ENCODE peak calls at places on chromosome 22, in nine cellular contexts. F, W, Y, Q, A, P, J, G and R are unnamed samples.

GRCh38 chr22:36913431-36914382 is at the start of gene CSF2RB:
- DNase-seq in F (no peak), W (no peak), Y (no peak), Q (no peak), A (no peak), P (no peak), J (peak; percentile 24), G (no peak), R (no peak)

GRCh38 chr22:29345932-29346331 is 30.4 kb upstream of the RASL10A start:
- DNase-seq in F (no peak), W (no peak), Y (peak; percentile 22), Q (no peak), A (no peak), P (no peak), J (no peak), G (no peak), R (no peak)

GRCh38 chr22:24067587-24068376 is 56.7 kb downstream of the CABIN1 start:
- DNase-seq in F (no peak), W (no peak), Y (no peak), Q (no peak), A (no peak), P (no peak), J (no peak), G (no peak), R (no peak)

GRCh38 chr22:38109391-38110000 is 988 bp downstream of the BAIAP2L2 start:
- DNase-seq in F (no peak), W (no peak), Y (no peak), Q (peak; percentile 38), A (no peak), P (peak; percentile 7), J (no peak), G (no peak), R (peak; percentile 20)

GRCh38 chr22:49296561-49296960 is 531.1 kb downstream of the BRD1 start:
- DNase-seq in F (no peak), W (no peak), Y (no peak), Q (no peak), A (no peak), P (no peak), J (no peak), G (no peak), R (no peak)

GRCh38 chr22:40033586-40034380 is 39.0 kb downstream of the FAM83F start:
- DNase-seq in F (no peak), W (no peak), Y (no peak), Q (no peak), A (no peak), P (no peak), J (no peak), G (no peak), R (no peak)

GRCh38 chr22:41900652-41901312 is 14.1 kb downstream of the SHISA8 start:
- DNase-seq in F (no peak), W (no peak), Y (no peak), Q (no peak), A (no peak), P (no peak), J (no peak), G (no peak), R (no peak)

GRCh38 chr22:27576815-27577564 is 224.6 kb downstream of the MN1 start:
- DNase-seq in F (no peak), W (no peak), Y (peak; percentile 82), Q (no peak), A (no peak), P (no peak), J (no peak), G (peak; percentile 92), R (no peak)

GRCh38 chr22:40635008-40635939 is 1.2 kb downstream of the MRTFA start:
- DNase-seq in F (no peak), W (peak; percentile 75), Y (peak; percentile 50), Q (no peak), A (no peak), P (no peak), J (no peak), G (no peak), R (no peak)

GRCh38 chr22:41021039-41021654 is 70.0 kb downstream of the RBX1 start:
- DNase-seq in F (no peak), W (no peak), Y (no peak), Q (no peak), A (no peak), P (no peak), J (no peak), G (no peak), R (peak; percentile 10)

GRCh38 chr22:42562684-42563083 is 8.9 kb downstream of the SERHL2 start:
- DNase-seq in F (no peak), W (no peak), Y (no peak), Q (no peak), A (no peak), P (no peak), J (no peak), G (no peak), R (no peak)

GRCh38 chr22:45227645-45228400 is 12.9 kb downstream of the KIAA0930 start:
- DNase-seq in F (no peak), W (no peak), Y (no peak), Q (no peak), A (no peak), P (no peak), J (no peak), G (no peak), R (no peak)

GRCh38 chr22:43014062-43014875 is 680 bp downstream of the PACSIN2 start:
- DNase-seq in F (no peak), W (no peak), Y (peak; percentile 29), Q (no peak), A (peak; percentile 54), P (peak; percentile 37), J (peak; percentile 61), G (no peak), R (no peak)

GRCh38 chr22:22233081-22233480 is 11.5 kb upstream of the VPREB1 start:
- DNase-seq in F (no peak), W (no peak), Y (no peak), Q (no peak), A (no peak), P (no peak), J (no peak), G (no peak), R (no peak)

GRCh38 chr22:45212992-45213751 is 27.5 kb downstream of the KIAA0930 start:
- DNase-seq in F (no peak), W (peak; percentile 67), Y (peak; percentile 76), Q (no peak), A (no peak), P (no peak), J (no peak), G (peak; percentile 70), R (no peak)

GRCh38 chr22:47452184-47452583 is 689.7 kb downstream of the TBC1D22A start:
- DNase-seq in F (no peak), W (no peak), Y (no peak), Q (peak; percentile 38), A (no peak), P (no peak), J (no peak), G (no peak), R (peak; percentile 20)

GRCh38 chr22:23144926-23145906 is at the start of gene RAB36:
- DNase-seq in F (peak; percentile 76), W (peak; percentile 98), Y (peak; percentile 99), Q (peak; percentile 99), A (peak; percentile 98), P (peak; percentile 97), J (peak; percentile 89), G (peak; percentile 100), R (peak; percentile 99)

GRCh38 chr22:19687561-19688300 is 26.6 kb upstream of the SEPTIN5 start:
- DNase-seq in F (no peak), W (no peak), Y (no peak), Q (no peak), A (no peak), P (no peak), J (no peak), G (no peak), R (no peak)

GRCh38 chr22:49769691-49770315 is 57.9 kb downstream of the BRD1 start:
- DNase-seq in F (no peak), W (no peak), Y (no peak), Q (no peak), A (no peak), P (no peak), J (no peak), G (no peak), R (no peak)

GRCh38 chr22:42926768-42927167 is 69.7 kb upstream of the ARFGAP3 start:
- DNase-seq in F (no peak), W (no peak), Y (no peak), Q (no peak), A (no peak), P (no peak), J (no peak), G (no peak), R (no peak)

GRCh38 chr22:36745301-36745995 is 30.5 kb downstream of the IFT27 start:
- DNase-seq in F (no peak), W (no peak), Y (no peak), Q (no peak), A (no peak), P (no peak), J (no peak), G (no peak), R (no peak)

GRCh38 chr22:41411021-41411851 is 29.5 kb downstream of the TEF start:
- DNase-seq in F (no peak), W (peak; percentile 34), Y (no peak), Q (no peak), A (no peak), P (no peak), J (no peak), G (no peak), R (no peak)

GRCh38 chr22:32910358-32910757 is 108.9 kb downstream of the TIMP3 start:
- DNase-seq in F (no peak), W (no peak), Y (no peak), Q (no peak), A (no peak), P (no peak), J (no peak), G (no peak), R (no peak)

GRCh38 chr22:49951986-49952896 is 8.3 kb upstream of the PIM3 start:
- DNase-seq in F (no peak), W (peak; percentile 67), Y (peak; percentile 87), Q (peak; percentile 58), A (no peak), P (no peak), J (no peak), G (peak; percentile 75), R (peak; percentile 50)

GRCh38 chr22:38973289-38974169 is 8.6 kb upstream of the APOBEC3B start:
- DNase-seq in F (peak; percentile 48), W (no peak), Y (peak; percentile 16), Q (peak; percentile 41), A (peak; percentile 52), P (no peak), J (peak; percentile 76), G (no peak), R (peak; percentile 13)